ENCODE peak calls at places on chromosomes 4 and X, in seven cellular contexts. R, U, J, A, M, P and G are unnamed samples.

GRCh38 chr4:37279894-37280592 is 35.5 kb downstream of the NWD2 start:
- DNase-seq in U (no peak), P (no peak), R (no peak), M (no peak), J (no peak), A (no peak), G (no peak)

GRCh38 chr4:143046454-143046853 is 138.3 kb upstream of the USP38 start:
- DNase-seq in M (no peak), R (no peak), J (no peak), U (no peak), P (no peak), A (no peak), G (no peak)

GRCh38 chr4:152937535-152938236 is 1.6 kb downstream of the FHDC1 start:
- DNase-seq in R (peak; percentile 38), A (no peak), U (no peak), J (no peak), P (peak; percentile 20), M (peak; percentile 36), G (no peak)

GRCh38 chrX:100748133-100748532 is 16.2 kb upstream of the SYTL4 start:
- DNase-seq in M (no peak), A (no peak), R (no peak), P (no peak), J (no peak), U (no peak), G (no peak)

GRCh38 chr4:39323836-39324235 is 42.3 kb downstream of the RFC1 start:
- DNase-seq in R (peak; percentile 43), U (no peak), A (no peak), J (no peak), P (no peak), M (no peak), G (no peak)

GRCh38 chr4:2341911-2342652 is 76.4 kb downstream of the ZFYVE28 start:
- DNase-seq in P (no peak), J (no peak), R (no peak), A (no peak), U (no peak), M (no peak), G (no peak)

GRCh38 chr4:173547889-173548288 is 17.9 kb upstream of the HAND2 start:
- DNase-seq in M (no peak), R (peak; percentile 48), U (no peak), P (no peak), J (no peak), A (no peak), G (no peak)

GRCh38 chr4:82687531-82687930 is 111.1 kb downstream of the SCD5 start:
- DNase-seq in U (no peak), A (no peak), M (no peak), R (no peak), J (no peak), P (no peak), G (no peak)

GRCh38 chr4:25859429-25860148 is 3.2 kb downstream of the SEL1L3 start:
- DNase-seq in R (peak; percentile 22), M (no peak), U (no peak), A (no peak), P (no peak), J (no peak), G (peak; percentile 75)

GRCh38 chrX:108036298-108036973 is 8.4 kb upstream of the VSIG1 start:
- DNase-seq in J (no peak), M (peak; percentile 68), P (no peak), A (no peak), R (peak; percentile 78), U (no peak), G (no peak)

GRCh38 chr4:108113229-108113628 is 55.5 kb downstream of the LEF1 start:
- DNase-seq in R (no peak), J (no peak), A (no peak), P (peak; percentile 37), M (no peak), U (no peak), G (peak; percentile 87)

GRCh38 chrX:126342859-126343258 is 176.8 kb upstream of the DCAF12L2 start:
- DNase-seq in J (no peak), P (no peak), M (no peak), A (peak; percentile 43), U (no peak), R (no peak), G (no peak)

GRCh38 chrX:139823806-139824205 is 109.0 kb downstream of the ATP11C start:
- DNase-seq in R (peak; percentile 8), J (peak; percentile 68), P (no peak), A (no peak), M (peak; percentile 19), U (no peak), G (no peak)

GRCh38 chr4:10761903-10762302 is 77.3 kb upstream of the CLNK start:
- DNase-seq in J (no peak), A (no peak), R (no peak), U (no peak), P (no peak), M (no peak), G (no peak)

GRCh38 chr4:174789666-174790065 is 39.4 kb downstream of the GLRA3 start:
- DNase-seq in J (no peak), U (no peak), A (no peak), R (no peak), P (no peak), M (no peak), G (no peak)

GRCh38 chrX:149453911-149454820 is 50.9 kb downstream of the IDS start:
- DNase-seq in U (no peak), J (no peak), A (no peak), M (no peak), R (no peak), P (no peak), G (no peak)

GRCh38 chr4:48949086-48949485 is 37.0 kb upstream of the CWH43 start:
- DNase-seq in M (no peak), J (no peak), U (no peak), A (no peak), R (no peak), P (no peak), G (no peak)

GRCh38 chr4:182144621-182145359 is 98.4 kb upstream of the TENM3 start:
- DNase-seq in J (no peak), M (no peak), P (no peak), A (no peak), U (no peak), R (no peak), G (no peak)

GRCh38 chr4:109801895-109802319 is at the start of gene CFI:
- DNase-seq in P (no peak), U (no peak), A (no peak), R (peak; percentile 91), J (no peak), M (peak; percentile 57), G (no peak)

GRCh38 chr4:81651500-81651899 is 179.8 kb upstream of the RASGEF1B start:
- DNase-seq in J (no peak), M (no peak), A (no peak), U (no peak), R (peak; percentile 80), P (no peak), G (no peak)

GRCh38 chrX:22526339-22526738 is 253.6 kb downstream of the CBLL2 start:
- DNase-seq in A (no peak), J (no peak), M (no peak), U (no peak), R (peak; percentile 4), P (no peak), G (no peak)

GRCh38 chrX:39816871-39817731 is 280.7 kb downstream of the BCOR start:
- DNase-seq in U (no peak), R (peak; percentile 50), J (no peak), M (peak; percentile 71), P (peak; percentile 25), A (peak; percentile 77), G (no peak)

GRCh38 chr4:101187837-101188236 is 159.5 kb downstream of the PPP3CA start:
- DNase-seq in A (no peak), U (no peak), P (no peak), J (no peak), M (no peak), R (no peak), G (no peak)

GRCh38 chr4:143095447-143095846 is 89.3 kb upstream of the USP38 start:
- DNase-seq in J (no peak), U (no peak), M (no peak), R (no peak), P (no peak), A (no peak), G (no peak)

GRCh38 chr4:40687676-40688389 is 58.2 kb upstream of the RBM47 start:
- DNase-seq in P (no peak), A (no peak), U (no peak), J (no peak), R (peak; percentile 65), M (no peak), G (no peak)

GRCh38 chr4:40990202-40990898 is 224.0 kb downstream of the APBB2 start:
- DNase-seq in U (no peak), R (peak; percentile 98), J (no peak), A (no peak), P (no peak), M (peak; percentile 95), G (no peak)

GRCh38 chr4:56099378-56099786 is 150.6 kb downstream of the CEP135 start:
- DNase-seq in J (no peak), P (no peak), A (no peak), U (no peak), M (no peak), R (peak; percentile 9), G (no peak)

GRCh38 chr4:80266267-80266901 is at the start of gene FGF5:
- DNase-seq in U (no peak), R (peak; percentile 72), P (no peak), M (peak; percentile 89), A (no peak), J (peak; percentile 70), G (no peak)
- H3K27me3 ChIP-seq in U (peaks cover 56% of the 10 kb centered on the region), R (peaks cover 88% of the 10 kb centered on the region), P (no peaks in the 10 kb centered on the region), M (peaks cover 6% of the 10 kb centered on the region), A (peaks cover 28% of the 10 kb centered on the region), J (peaks cover 4% of the 10 kb centered on the region), G (peaks cover 55% of the 10 kb centered on the region)

DNA sequence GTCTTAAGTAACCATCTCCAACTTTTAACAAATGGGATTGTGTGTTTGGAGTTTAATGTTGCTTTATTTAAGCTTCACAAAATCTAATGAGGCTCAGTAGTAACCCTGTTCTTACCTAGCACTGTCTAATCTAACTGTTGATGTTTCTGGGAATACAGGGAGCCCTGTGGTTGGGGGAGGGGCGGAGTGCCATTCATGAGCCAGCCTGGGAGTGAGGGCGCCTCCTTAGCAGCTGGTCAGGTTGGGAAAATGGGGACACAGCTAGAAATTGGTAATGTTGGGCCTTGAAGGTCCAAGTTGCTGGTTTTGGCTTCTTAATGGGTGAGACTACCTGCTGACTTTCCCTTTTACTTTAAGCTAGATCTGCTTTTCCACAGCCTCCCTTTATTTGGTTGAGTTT is 22.9 kb upstream of the TADA2B start:
- DNase-seq in J (no peak), U (no peak), P (no peak), A (no peak), M (no peak), R (no peak), G (no peak)
- H3K27ac ChIP-seq in J (no peak overlapping the region), U (no peak overlapping the region), P (no peak overlapping the region), A (no peak overlapping the region), M (no peak overlapping the region), R (no peak overlapping the region), G (no peak overlapping the region)

DNA sequence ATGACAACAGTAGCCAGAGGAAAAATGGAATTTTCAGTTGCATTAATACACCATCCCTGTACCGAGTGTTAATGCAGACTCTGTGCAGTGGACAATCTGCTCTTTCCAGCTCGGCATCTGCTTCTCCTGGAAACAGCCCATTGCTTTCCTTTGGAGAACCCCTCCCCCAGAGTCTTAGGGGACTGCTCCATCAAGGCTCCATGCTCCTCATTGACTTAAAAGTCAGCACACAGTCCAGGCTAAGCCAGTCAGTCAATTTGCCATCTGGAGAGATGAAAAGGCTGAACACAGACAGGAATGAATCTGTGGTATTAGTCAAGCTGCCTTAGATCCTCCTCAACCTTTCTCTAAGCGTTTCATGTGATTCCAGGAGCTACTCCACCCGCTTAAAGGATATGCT is 20.3 kb downstream of the ATP8A1 start:
- DNase-seq in R (no peak), P (no peak), U (no peak), M (no peak), J (no peak), A (no peak), G (no peak)
- H3K4me1 ChIP-seq in R (peaks cover 4% of the 10 kb centered on the region), P (no peaks in the 10 kb centered on the region), U (peaks cover 92% of the 10 kb centered on the region), M (no peaks in the 10 kb centered on the region), J (no peaks in the 10 kb centered on the region), A (no peaks in the 10 kb centered on the region), G (peaks cover 32% of the 10 kb centered on the region)

GRCh38 chr4:98659106-98659592 is 738 bp upstream of the TSPAN5 start:
- DNase-seq in P (no peak), U (no peak), M (peak; percentile 66), J (no peak), A (no peak), R (peak; percentile 47), G (no peak)
- H3K27me3 ChIP-seq in P (no peaks in the 10 kb centered on the region), U (peaks cover 17% of the 10 kb centered on the region), M (no peaks in the 10 kb centered on the region), J (no peaks in the 10 kb centered on the region), A (no peaks in the 10 kb centered on the region), R (peaks cover 11% of the 10 kb centered on the region), G (no peaks in the 10 kb centered on the region)